ENCODE peak calls at places on chromosomes 1 and 21, in ten cellular contexts. E is NAMALWA; G is lung; S is ovary; I is mesendoderm; D is T follicular helper cell; R is NCI-H146; M is endothelial cell; H is RPMI8226; P is activated CD8-positive, alpha-beta memory T cell treated with anti-CD3 and anti-CD28 coated beads, Interleukin-2, amount 50 U/mL, for 4 hours. N is an unnamed sample.

GRCh38 chr1:205658943-205659581 is 21.2 kb downstream of the SLC45A3 start:
- DNase-seq in E (peak), G (peak), S (peak), I (peak), D (peak), R (peak), M (peak), H (peak), P (peak), N (peak)

GRCh38 chr1:8170059-8170835 is 144.1 kb upstream of the ERRFI1 start:
- DNase-seq in E (no peak), G (no peak), S (peak), I (no peak), D (no peak), R (peak), M (no peak), H (no peak), P (no peak), N (no peak)

GRCh38 chr21:18245493-18245967 is 897 bp downstream of the CHODL start:
- DNase-seq in E (no peak), G (no peak), S (no peak), I (peak), D (no peak), R (no peak), M (peak), H (no peak), P (no peak), N (no peak)

GRCh38 chr1:13769212-13769611 is 69.2 kb downstream of the PRDM2 start:
- DNase-seq in E (no peak), G (no peak), S (no peak), I (no peak), D (no peak), R (no peak), M (no peak), H (no peak), P (no peak), N (no peak)

GRCh38 chr1:176066709-176067108 is 140.4 kb downstream of the COP1 start:
- DNase-seq in E (no peak), G (no peak), S (no peak), I (no peak), D (no peak), R (no peak), M (no peak), H (no peak), P (no peak), N (no peak)

GRCh38 chr1:25609921-25610320 is 6.7 kb upstream of the MAN1C1 start:
- DNase-seq in E (no peak), G (no peak), S (no peak), I (peak), D (no peak), R (no peak), M (no peak), H (no peak), P (no peak), N (no peak)

GRCh38 chr1:39282537-39283216 is 78.2 kb downstream of the MACF1 start:
- DNase-seq in E (no peak), G (no peak), S (no peak), I (peak), D (no peak), R (no peak), M (no peak), H (no peak), P (no peak), N (no peak)

GRCh38 chr1:151196292-151196800 is 2.0 kb upstream of the PIP5K1A start:
- DNase-seq in E (peak), G (peak), S (peak), I (peak), D (peak), R (peak), M (peak), H (peak), P (peak), N (peak)

GRCh38 chr1:20787775-20788488 is 825 bp upstream of the HP1BP3 start:
- DNase-seq in E (no peak), G (no peak), S (no peak), I (peak), D (no peak), R (peak), M (no peak), H (peak), P (no peak), N (no peak)

GRCh38 chr1:22204057-22204840 is 61.4 kb upstream of the WNT4 start:
- DNase-seq in E (no peak), G (no peak), S (no peak), I (no peak), D (no peak), R (no peak), M (no peak), H (peak), P (no peak), N (no peak)

GRCh38 chr1:115764541-115764940 is 4.0 kb downstream of the CASQ2 start:
- DNase-seq in E (no peak), G (no peak), S (no peak), I (peak), D (no peak), R (peak), M (peak), H (no peak), P (no peak), N (peak)

GRCh38 chr1:211822677-211823426 is 7.7 kb downstream of the LPGAT1 start:
- DNase-seq in E (no peak), G (no peak), S (no peak), I (no peak), D (no peak), R (no peak), M (no peak), H (no peak), P (no peak), N (no peak)

GRCh38 chr21:28215214-28215954 is 777.3 kb downstream of the LTN1 start:
- DNase-seq in E (no peak), G (no peak), S (no peak), I (no peak), D (no peak), R (no peak), M (no peak), H (no peak), P (no peak), N (peak)

GRCh38 chr1:40802078-40803075 is 18.8 kb downstream of the KCNQ4 start:
- DNase-seq in E (peak), G (peak), S (peak), I (peak), D (peak), R (peak), M (peak), H (peak), P (peak), N (peak)

GRCh38 chr1:193974286-193974798 is 787.9 kb upstream of the B3GALT2 start:
- DNase-seq in E (no peak), G (no peak), S (no peak), I (no peak), D (no peak), R (no peak), M (no peak), H (no peak), P (no peak), N (no peak)

GRCh38 chr21:44324106-44324853 is 14.9 kb downstream of the CFAP410 start:
- DNase-seq in E (no peak), G (no peak), S (no peak), I (no peak), D (no peak), R (no peak), M (no peak), H (no peak), P (no peak), N (no peak)

GRCh38 chr1:174890024-174890423 is 109.7 kb upstream of the CACYBP start:
- DNase-seq in E (no peak), G (no peak), S (no peak), I (no peak), D (no peak), R (no peak), M (no peak), H (no peak), P (no peak), N (no peak)

N was measured in mammary epithelial cell.